ENCODE peak calls at places on chromosome 9, in six cellular contexts. One of them, this sample, is unnamed.

GRCh38 chr9:93818795-93819472 is 136.2 kb downstream of the BARX1 start:
- DNase-seq in transverse colon: no peak
- DNase-seq in HCT116: no peak
- DNase-seq in sigmoid colon: no peak
- DNase-seq in prostate gland: no peak
- DNase-seq in stomach: no peak
- DNase-seq in this sample: no peak

GRCh38 chr9:85013703-85014102 is 344.2 kb downstream of the NTRK2 start:
- DNase-seq in prostate gland: no peak
- DNase-seq in transverse colon: no peak
- DNase-seq in sigmoid colon: no peak
- DNase-seq in stomach: no peak
- DNase-seq in HCT116: no peak
- DNase-seq in this sample: no peak

GRCh38 chr9:110744753-110745522 is 76.3 kb downstream of the MUSK start:
- DNase-seq in stomach: no peak
- DNase-seq in transverse colon: no peak
- DNase-seq in HCT116: peak
- DNase-seq in sigmoid colon: peak
- DNase-seq in prostate gland: peak
- DNase-seq in this sample: no peak

GRCh38 chr9:125434986-125435775 is 173.6 kb downstream of the GAPVD1 start:
- DNase-seq in prostate gland: no peak
- DNase-seq in stomach: no peak
- DNase-seq in transverse colon: no peak
- DNase-seq in HCT116: no peak
- DNase-seq in sigmoid colon: peak
- DNase-seq in this sample: no peak

GRCh38 chr9:93684806-93685553 is 108.6 kb downstream of the PHF2 start:
- DNase-seq in stomach: no peak
- DNase-seq in prostate gland: no peak
- DNase-seq in transverse colon: no peak
- DNase-seq in sigmoid colon: no peak
- DNase-seq in HCT116: no peak
- DNase-seq in this sample: no peak

GRCh38 chr9:106953166-106953565 is 90.2 kb downstream of the ZNF462 start:
- DNase-seq in HCT116: no peak
- DNase-seq in prostate gland: no peak
- DNase-seq in stomach: no peak
- DNase-seq in transverse colon: no peak
- DNase-seq in sigmoid colon: no peak
- DNase-seq in this sample: no peak

GRCh38 chr9:133286523-133286922 is 11.5 kb upstream of the ABO start:
- DNase-seq in prostate gland: no peak
- DNase-seq in sigmoid colon: no peak
- DNase-seq in stomach: no peak
- DNase-seq in transverse colon: no peak
- DNase-seq in HCT116: no peak
- DNase-seq in this sample: no peak

GRCh38 chr9:13291718-13292117 is 12.2 kb upstream of the MPDZ start:
- DNase-seq in HCT116: no peak
- DNase-seq in stomach: no peak
- DNase-seq in transverse colon: no peak
- DNase-seq in sigmoid colon: no peak
- DNase-seq in prostate gland: no peak
- DNase-seq in this sample: no peak

GRCh38 chr9:137615387-137615871 is 3.4 kb upstream of the EHMT1 start:
- DNase-seq in transverse colon: no peak
- DNase-seq in sigmoid colon: no peak
- DNase-seq in prostate gland: no peak
- DNase-seq in HCT116: no peak
- DNase-seq in stomach: no peak
- DNase-seq in this sample: no peak

GRCh38 chr9:137619240-137620090 is 660 bp downstream of the EHMT1 start:
- DNase-seq in stomach: peak
- DNase-seq in transverse colon: peak
- DNase-seq in prostate gland: no peak
- DNase-seq in sigmoid colon: peak
- DNase-seq in HCT116: no peak
- DNase-seq in this sample: peak

GRCh38 chr9:137620581-137620980 is 1.8 kb downstream of the EHMT1 start:
- DNase-seq in prostate gland: no peak
- DNase-seq in transverse colon: no peak
- DNase-seq in stomach: no peak
- DNase-seq in HCT116: no peak
- DNase-seq in sigmoid colon: no peak
- DNase-seq in this sample: no peak

GRCh38 chr9:137621131-137621757 is 2.4 kb downstream of the EHMT1 start:
- DNase-seq in prostate gland: no peak
- DNase-seq in transverse colon: no peak
- DNase-seq in stomach: no peak
- DNase-seq in sigmoid colon: no peak
- DNase-seq in HCT116: no peak
- DNase-seq in this sample: no peak

DNA sequence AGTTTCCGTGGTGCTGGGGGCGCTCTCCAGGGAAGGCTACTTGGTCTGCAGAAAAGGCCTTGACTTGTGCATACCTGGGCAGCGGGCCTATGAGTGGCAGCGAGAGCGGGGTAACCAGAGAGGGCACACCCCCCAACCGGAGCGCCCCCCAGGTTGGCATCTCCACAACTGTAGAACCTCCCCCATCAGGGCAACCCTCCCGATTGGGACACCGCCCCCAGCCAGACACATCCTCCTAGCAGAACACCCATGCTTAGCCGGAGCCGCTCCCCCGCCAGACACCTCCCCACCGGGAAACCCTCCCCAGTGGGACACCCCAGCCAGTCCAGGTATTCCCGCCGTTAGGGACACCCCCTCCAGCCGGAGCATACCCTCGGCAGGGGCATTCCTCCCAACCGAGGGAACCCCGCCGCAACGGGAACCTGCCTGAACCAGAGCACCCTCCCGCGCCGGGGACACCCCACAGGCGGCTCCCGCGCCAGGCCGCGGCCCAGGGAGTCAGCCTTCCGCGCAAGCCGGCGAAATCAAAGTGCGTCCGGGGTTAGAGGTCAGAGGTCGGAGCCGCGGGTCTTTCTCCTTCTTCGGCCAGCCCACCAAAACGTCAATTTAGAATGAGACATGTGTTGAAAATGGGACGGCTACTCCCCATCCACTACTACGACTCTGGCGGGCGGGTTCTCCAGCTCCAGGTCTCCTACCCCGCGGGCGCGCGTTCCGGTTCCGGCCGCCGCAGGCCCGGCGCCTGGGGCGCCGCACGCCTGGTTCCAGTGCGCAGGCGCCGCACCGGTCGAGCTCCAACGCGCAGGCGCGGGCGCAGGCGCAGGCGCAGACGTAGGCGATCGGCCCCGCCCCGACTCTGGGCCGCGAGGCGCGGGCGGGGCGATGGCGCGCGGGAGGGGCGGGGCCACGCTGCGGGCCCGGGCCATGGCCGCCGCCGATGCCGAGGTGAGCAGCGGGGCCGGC is at the start of gene EHMT1:
- DNase-seq in stomach: peak
- DNase-seq in transverse colon: peak
- DNase-seq in sigmoid colon: peak
- DNase-seq in prostate gland: peak
- DNase-seq in HCT116: peak
- DNase-seq in this sample: peak
- TF ChIP-seq POLR2AphosphoS5 in stomach: peak
- TF ChIP-seq POLR2AphosphoS5 in transverse colon: peak
- TF ChIP-seq POLR2AphosphoS5 in sigmoid colon: no peak
- TF ChIP-seq POLR2AphosphoS5 in prostate gland: peak
- TF ChIP-seq POLR2AphosphoS5 in HCT116: peak
- TF ChIP-seq POLR2AphosphoS5 in this sample: peak

DNA sequence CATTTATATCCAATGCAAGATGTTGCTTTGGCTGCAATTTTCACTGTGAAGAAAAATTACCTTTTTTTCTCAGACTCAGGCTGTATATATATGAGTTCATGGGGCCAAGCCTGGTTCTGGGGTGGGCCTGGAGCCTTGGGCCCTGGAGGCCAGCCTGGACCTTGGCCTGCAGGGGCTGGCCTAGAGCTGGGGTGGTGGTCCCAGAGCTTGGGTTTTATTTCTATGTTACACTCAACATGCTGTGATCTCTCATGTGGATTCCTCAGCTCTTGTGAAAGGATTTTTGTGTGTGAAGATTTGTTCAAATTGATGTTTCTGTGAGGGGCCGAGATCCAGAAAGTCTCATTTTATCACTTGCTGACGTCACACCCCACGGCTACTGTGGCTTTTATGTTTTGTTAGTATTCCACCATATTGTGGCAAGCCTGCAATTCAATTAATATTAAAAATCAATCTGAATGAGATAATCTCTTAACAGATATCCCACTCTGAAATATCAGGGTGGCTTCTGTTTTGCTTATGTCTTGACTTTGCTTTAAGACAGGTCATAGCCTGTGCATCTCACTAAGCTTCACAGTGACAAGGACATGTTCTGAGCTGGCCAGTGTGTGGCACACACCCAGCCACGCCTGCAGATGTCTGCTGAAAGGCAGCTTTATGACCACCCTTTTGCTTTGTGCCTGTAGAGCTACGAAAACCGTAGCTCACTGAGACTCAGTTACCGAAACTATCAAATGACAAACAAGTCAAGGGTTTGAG is 232.8 kb downstream of the SPATA31A1 start:
- DNase-seq in prostate gland: no peak
- DNase-seq in HCT116: no peak
- DNase-seq in stomach: no peak
- DNase-seq in sigmoid colon: no peak
- DNase-seq in transverse colon: no peak
- DNase-seq in this sample: peak
- TF ChIP-seq POLR2A in prostate gland: no peak
- TF ChIP-seq POLR2A in HCT116: no peak
- TF ChIP-seq POLR2A in stomach: no peak
- TF ChIP-seq POLR2A in sigmoid colon: no peak
- TF ChIP-seq POLR2A in transverse colon: no peak
- TF ChIP-seq POLR2A in this sample: no peak

GRCh38 chr9:121073038-121073437 is 1.7 kb upstream of the CNTRL start:
- DNase-seq in prostate gland: no peak
- DNase-seq in HCT116: no peak
- DNase-seq in stomach: peak
- DNase-seq in transverse colon: peak
- DNase-seq in sigmoid colon: peak
- DNase-seq in this sample: no peak
- TF ChIP-seq POLR2AphosphoS5 in prostate gland: no peak
- TF ChIP-seq POLR2AphosphoS5 in HCT116: no peak
- TF ChIP-seq POLR2AphosphoS5 in stomach: no peak
- TF ChIP-seq POLR2AphosphoS5 in transverse colon: no peak
- TF ChIP-seq POLR2AphosphoS5 in sigmoid colon: peak
- TF ChIP-seq POLR2AphosphoS5 in this sample: no peak

GRCh38 chr9:77909306-77909705 is 122.3 kb downstream of the GNAQ start:
- DNase-seq in sigmoid colon: no peak
- DNase-seq in prostate gland: no peak
- DNase-seq in stomach: no peak
- DNase-seq in HCT116: no peak
- DNase-seq in transverse colon: no peak
- DNase-seq in this sample: no peak
- TF ChIP-seq POLR2A in sigmoid colon: no peak
- TF ChIP-seq POLR2A in prostate gland: no peak
- TF ChIP-seq POLR2A in stomach: no peak
- TF ChIP-seq POLR2A in HCT116: no peak
- TF ChIP-seq POLR2A in transverse colon: no peak
- TF ChIP-seq POLR2A in this sample: no peak